ENCODE peak calls at places on chromosome 22, in six cellular contexts. One of them, this sample, is unnamed.

GRCh38 chr22:42892571-42893316 is 35.7 kb upstream of the ARFGAP3 start:
- DNase-seq in NCI-H526: no peak
- DNase-seq in EL: no peak
- DNase-seq in naive thymus-derived CD4-positive, alpha-beta T cell: no peak
- DNase-seq in stimulated activated naive CD8-positive, alpha-beta T cell treated with anti-CD3 and anti-CD28 coated beads, Interleukin-15, Interleukin-2, amounts not matched to agents 100 U/mL and 50 U/mL, for 24 hours: no peak
- DNase-seq in right cardiac atrium: no peak
- DNase-seq in this sample: no peak

GRCh38 chr22:45413368-45414211 is at the start of the genes RIBC2 and SMC1B:
- DNase-seq in right cardiac atrium: peak; percentile 84
- DNase-seq in stimulated activated naive CD8-positive, alpha-beta T cell treated with anti-CD3 and anti-CD28 coated beads, Interleukin-15, Interleukin-2, amounts not matched to agents 100 U/mL and 50 U/mL, for 24 hours: peak; percentile 87
- DNase-seq in naive thymus-derived CD4-positive, alpha-beta T cell: peak; percentile 70
- DNase-seq in EL: peak; percentile 85
- DNase-seq in NCI-H526: peak; percentile 69
- DNase-seq in this sample: no peak

GRCh38 chr22:25497269-25497668 is 67.2 kb upstream of the GRK3 start:
- DNase-seq in EL: peak; percentile 8
- DNase-seq in NCI-H526: no peak
- DNase-seq in right cardiac atrium: no peak
- DNase-seq in naive thymus-derived CD4-positive, alpha-beta T cell: no peak
- DNase-seq in stimulated activated naive CD8-positive, alpha-beta T cell treated with anti-CD3 and anti-CD28 coated beads, Interleukin-15, Interleukin-2, amounts not matched to agents 100 U/mL and 50 U/mL, for 24 hours: no peak
- DNase-seq in this sample: no peak

GRCh38 chr22:35523167-35523928 is 17.3 kb upstream of the RASD2 start:
- DNase-seq in stimulated activated naive CD8-positive, alpha-beta T cell treated with anti-CD3 and anti-CD28 coated beads, Interleukin-15, Interleukin-2, amounts not matched to agents 100 U/mL and 50 U/mL, for 24 hours: no peak
- DNase-seq in naive thymus-derived CD4-positive, alpha-beta T cell: no peak
- DNase-seq in EL: no peak
- DNase-seq in right cardiac atrium: no peak
- DNase-seq in NCI-H526: peak; percentile 88
- DNase-seq in this sample: no peak

GRCh38 chr22:32534252-32535215 is 59.9 kb downstream of the FBXO7 start:
- DNase-seq in EL: peak; percentile 83
- DNase-seq in right cardiac atrium: peak; percentile 61
- DNase-seq in NCI-H526: no peak
- DNase-seq in stimulated activated naive CD8-positive, alpha-beta T cell treated with anti-CD3 and anti-CD28 coated beads, Interleukin-15, Interleukin-2, amounts not matched to agents 100 U/mL and 50 U/mL, for 24 hours: no peak
- DNase-seq in naive thymus-derived CD4-positive, alpha-beta T cell: no peak
- DNase-seq in this sample: no peak

GRCh38 chr22:50145741-50146439 is 24.6 kb upstream of the PANX2 start:
- DNase-seq in stimulated activated naive CD8-positive, alpha-beta T cell treated with anti-CD3 and anti-CD28 coated beads, Interleukin-15, Interleukin-2, amounts not matched to agents 100 U/mL and 50 U/mL, for 24 hours: no peak
- DNase-seq in EL: no peak
- DNase-seq in right cardiac atrium: no peak
- DNase-seq in naive thymus-derived CD4-positive, alpha-beta T cell: no peak
- DNase-seq in NCI-H526: no peak
- DNase-seq in this sample: no peak

GRCh38 chr22:50027639-50028537 is 15.3 kb upstream of the IL17REL start:
- DNase-seq in right cardiac atrium: no peak
- DNase-seq in naive thymus-derived CD4-positive, alpha-beta T cell: no peak
- DNase-seq in EL: no peak
- DNase-seq in stimulated activated naive CD8-positive, alpha-beta T cell treated with anti-CD3 and anti-CD28 coated beads, Interleukin-15, Interleukin-2, amounts not matched to agents 100 U/mL and 50 U/mL, for 24 hours: peak; percentile 72
- DNase-seq in NCI-H526: no peak
- DNase-seq in this sample: no peak

GRCh38 chr22:29306830-29307657 is 594 bp downstream of the GAS2L1 start:
- DNase-seq in naive thymus-derived CD4-positive, alpha-beta T cell: no peak
- DNase-seq in right cardiac atrium: peak; percentile 87
- DNase-seq in EL: peak; percentile 82
- DNase-seq in NCI-H526: no peak
- DNase-seq in stimulated activated naive CD8-positive, alpha-beta T cell treated with anti-CD3 and anti-CD28 coated beads, Interleukin-15, Interleukin-2, amounts not matched to agents 100 U/mL and 50 U/mL, for 24 hours: peak; percentile 51
- DNase-seq in this sample: no peak

GRCh38 chr22:38033522-38034277 is 23.5 kb upstream of the PICK1 start:
- DNase-seq in NCI-H526: no peak
- DNase-seq in naive thymus-derived CD4-positive, alpha-beta T cell: no peak
- DNase-seq in right cardiac atrium: no peak
- DNase-seq in EL: no peak
- DNase-seq in stimulated activated naive CD8-positive, alpha-beta T cell treated with anti-CD3 and anti-CD28 coated beads, Interleukin-15, Interleukin-2, amounts not matched to agents 100 U/mL and 50 U/mL, for 24 hours: no peak
- DNase-seq in this sample: peak; percentile 60

GRCh38 chr22:17832665-17833064 is 58.4 kb upstream of the BID start:
- DNase-seq in naive thymus-derived CD4-positive, alpha-beta T cell: no peak
- DNase-seq in EL: no peak
- DNase-seq in right cardiac atrium: peak; percentile 64
- DNase-seq in stimulated activated naive CD8-positive, alpha-beta T cell treated with anti-CD3 and anti-CD28 coated beads, Interleukin-15, Interleukin-2, amounts not matched to agents 100 U/mL and 50 U/mL, for 24 hours: no peak
- DNase-seq in NCI-H526: no peak
- DNase-seq in this sample: no peak

GRCh38 chr22:40511604-40512003 is 124.9 kb downstream of the MRTFA start:
- DNase-seq in stimulated activated naive CD8-positive, alpha-beta T cell treated with anti-CD3 and anti-CD28 coated beads, Interleukin-15, Interleukin-2, amounts not matched to agents 100 U/mL and 50 U/mL, for 24 hours: no peak
- DNase-seq in right cardiac atrium: no peak
- DNase-seq in naive thymus-derived CD4-positive, alpha-beta T cell: no peak
- DNase-seq in NCI-H526: no peak
- DNase-seq in EL: no peak
- DNase-seq in this sample: no peak

GRCh38 chr22:30277547-30278344 is 11.1 kb upstream of the OSM start:
- DNase-seq in stimulated activated naive CD8-positive, alpha-beta T cell treated with anti-CD3 and anti-CD28 coated beads, Interleukin-15, Interleukin-2, amounts not matched to agents 100 U/mL and 50 U/mL, for 24 hours: no peak
- DNase-seq in EL: peak; percentile 85
- DNase-seq in right cardiac atrium: peak; percentile 62
- DNase-seq in naive thymus-derived CD4-positive, alpha-beta T cell: no peak
- DNase-seq in NCI-H526: no peak
- DNase-seq in this sample: no peak

GRCh38 chr22:37182101-37182948 is 5.7 kb downstream of the C1QTNF6 start:
- DNase-seq in EL: no peak
- DNase-seq in right cardiac atrium: peak; percentile 7
- DNase-seq in stimulated activated naive CD8-positive, alpha-beta T cell treated with anti-CD3 and anti-CD28 coated beads, Interleukin-15, Interleukin-2, amounts not matched to agents 100 U/mL and 50 U/mL, for 24 hours: no peak
- DNase-seq in NCI-H526: no peak
- DNase-seq in naive thymus-derived CD4-positive, alpha-beta T cell: no peak
- DNase-seq in this sample: no peak

GRCh38 chr22:47066616-47066905 is 304.1 kb downstream of the TBC1D22A start:
- DNase-seq in stimulated activated naive CD8-positive, alpha-beta T cell treated with anti-CD3 and anti-CD28 coated beads, Interleukin-15, Interleukin-2, amounts not matched to agents 100 U/mL and 50 U/mL, for 24 hours: no peak
- DNase-seq in naive thymus-derived CD4-positive, alpha-beta T cell: no peak
- DNase-seq in EL: no peak
- DNase-seq in right cardiac atrium: no peak
- DNase-seq in NCI-H526: no peak
- DNase-seq in this sample: no peak

GRCh38 chr22:49400866-49401598 is 426.6 kb downstream of the BRD1 start:
- DNase-seq in EL: no peak
- DNase-seq in right cardiac atrium: no peak
- DNase-seq in stimulated activated naive CD8-positive, alpha-beta T cell treated with anti-CD3 and anti-CD28 coated beads, Interleukin-15, Interleukin-2, amounts not matched to agents 100 U/mL and 50 U/mL, for 24 hours: no peak
- DNase-seq in naive thymus-derived CD4-positive, alpha-beta T cell: no peak
- DNase-seq in NCI-H526: no peak
- DNase-seq in this sample: no peak

GRCh38 chr22:36277482-36278291 is 24.8 kb downstream of the APOL1 start:
- DNase-seq in stimulated activated naive CD8-positive, alpha-beta T cell treated with anti-CD3 and anti-CD28 coated beads, Interleukin-15, Interleukin-2, amounts not matched to agents 100 U/mL and 50 U/mL, for 24 hours: peak; percentile 73
- DNase-seq in naive thymus-derived CD4-positive, alpha-beta T cell: peak; percentile 26
- DNase-seq in right cardiac atrium: peak; percentile 60
- DNase-seq in NCI-H526: no peak
- DNase-seq in EL: peak; percentile 66
- DNase-seq in this sample: no peak

GRCh38 chr22:28838971-28839370 is 38.6 kb upstream of the XBP1 start:
- DNase-seq in naive thymus-derived CD4-positive, alpha-beta T cell: no peak
- DNase-seq in stimulated activated naive CD8-positive, alpha-beta T cell treated with anti-CD3 and anti-CD28 coated beads, Interleukin-15, Interleukin-2, amounts not matched to agents 100 U/mL and 50 U/mL, for 24 hours: no peak
- DNase-seq in EL: no peak
- DNase-seq in right cardiac atrium: no peak
- DNase-seq in NCI-H526: no peak
- DNase-seq in this sample: no peak

GRCh38 chr22:20080445-20080775 is 369 bp downstream of the DGCR8 start:
- DNase-seq in stimulated activated naive CD8-positive, alpha-beta T cell treated with anti-CD3 and anti-CD28 coated beads, Interleukin-15, Interleukin-2, amounts not matched to agents 100 U/mL and 50 U/mL, for 24 hours: peak; percentile 79
- DNase-seq in NCI-H526: no peak
- DNase-seq in naive thymus-derived CD4-positive, alpha-beta T cell: peak; percentile 63
- DNase-seq in EL: peak; percentile 72
- DNase-seq in right cardiac atrium: peak; percentile 73
- DNase-seq in this sample: no peak

GRCh38 chr22:29451863-29452262 is 13.5 kb downstream of the RFPL1 start:
- DNase-seq in right cardiac atrium: no peak
- DNase-seq in stimulated activated naive CD8-positive, alpha-beta T cell treated with anti-CD3 and anti-CD28 coated beads, Interleukin-15, Interleukin-2, amounts not matched to agents 100 U/mL and 50 U/mL, for 24 hours: no peak
- DNase-seq in naive thymus-derived CD4-positive, alpha-beta T cell: no peak
- DNase-seq in EL: no peak
- DNase-seq in NCI-H526: no peak
- DNase-seq in this sample: no peak

GRCh38 chr22:44136112-44136511 is 44.6 kb upstream of the PARVG start:
- DNase-seq in EL: no peak
- DNase-seq in NCI-H526: no peak
- DNase-seq in right cardiac atrium: no peak
- DNase-seq in naive thymus-derived CD4-positive, alpha-beta T cell: no peak
- DNase-seq in stimulated activated naive CD8-positive, alpha-beta T cell treated with anti-CD3 and anti-CD28 coated beads, Interleukin-15, Interleukin-2, amounts not matched to agents 100 U/mL and 50 U/mL, for 24 hours: no peak
- DNase-seq in this sample: no peak

GRCh38 chr22:34669001-34669400 is 397.0 kb upstream of the ISX start:
- DNase-seq in naive thymus-derived CD4-positive, alpha-beta T cell: no peak
- DNase-seq in stimulated activated naive CD8-positive, alpha-beta T cell treated with anti-CD3 and anti-CD28 coated beads, Interleukin-15, Interleukin-2, amounts not matched to agents 100 U/mL and 50 U/mL, for 24 hours: no peak
- DNase-seq in NCI-H526: no peak
- DNase-seq in EL: peak; percentile 25
- DNase-seq in right cardiac atrium: no peak
- DNase-seq in this sample: no peak

GRCh38 chr22:20745177-20745576 is 28.7 kb upstream of the SERPIND1 start:
- DNase-seq in naive thymus-derived CD4-positive, alpha-beta T cell: no peak
- DNase-seq in EL: no peak
- DNase-seq in right cardiac atrium: no peak
- DNase-seq in NCI-H526: no peak
- DNase-seq in stimulated activated naive CD8-positive, alpha-beta T cell treated with anti-CD3 and anti-CD28 coated beads, Interleukin-15, Interleukin-2, amounts not matched to agents 100 U/mL and 50 U/mL, for 24 hours: no peak
- DNase-seq in this sample: no peak

GRCh38 chr22:30305519-30305905 is 16.2 kb upstream of the CASTOR1 start:
- DNase-seq in NCI-H526: no peak
- DNase-seq in EL: no peak
- DNase-seq in naive thymus-derived CD4-positive, alpha-beta T cell: peak; percentile 64
- DNase-seq in stimulated activated naive CD8-positive, alpha-beta T cell treated with anti-CD3 and anti-CD28 coated beads, Interleukin-15, Interleukin-2, amounts not matched to agents 100 U/mL and 50 U/mL, for 24 hours: peak; percentile 55
- DNase-seq in right cardiac atrium: peak; percentile 79
- DNase-seq in this sample: no peak

GRCh38 chr22:30947163-30947820 is 21.3 kb downstream of the MORC2 start:
- DNase-seq in EL: no peak
- DNase-seq in naive thymus-derived CD4-positive, alpha-beta T cell: no peak
- DNase-seq in right cardiac atrium: peak; percentile 81
- DNase-seq in stimulated activated naive CD8-positive, alpha-beta T cell treated with anti-CD3 and anti-CD28 coated beads, Interleukin-15, Interleukin-2, amounts not matched to agents 100 U/mL and 50 U/mL, for 24 hours: no peak
- DNase-seq in NCI-H526: peak; percentile 82
- DNase-seq in this sample: no peak

GRCh38 chr22:20524004-20524481 is 16.6 kb downstream of the MED15 start:
- DNase-seq in stimulated activated naive CD8-positive, alpha-beta T cell treated with anti-CD3 and anti-CD28 coated beads, Interleukin-15, Interleukin-2, amounts not matched to agents 100 U/mL and 50 U/mL, for 24 hours: peak; percentile 36
- DNase-seq in naive thymus-derived CD4-positive, alpha-beta T cell: no peak
- DNase-seq in EL: no peak
- DNase-seq in right cardiac atrium: no peak
- DNase-seq in NCI-H526: no peak
- DNase-seq in this sample: no peak

GRCh38 chr22:32502346-32502745 is 27.7 kb downstream of the FBXO7 start:
- DNase-seq in EL: no peak
- DNase-seq in NCI-H526: no peak
- DNase-seq in stimulated activated naive CD8-positive, alpha-beta T cell treated with anti-CD3 and anti-CD28 coated beads, Interleukin-15, Interleukin-2, amounts not matched to agents 100 U/mL and 50 U/mL, for 24 hours: no peak
- DNase-seq in right cardiac atrium: no peak
- DNase-seq in naive thymus-derived CD4-positive, alpha-beta T cell: no peak
- DNase-seq in this sample: no peak